ENCODE peak calls at places on chromosomes 5 and 9, in five cellular contexts. G, J, X, H and D are unnamed samples.

GRCh38 chr5:37771203-37771611 is 68.6 kb downstream of the GDNF start:
- DNase-seq in G (no peak), J (no peak), X (no peak), H (peak), D (no peak)

GRCh38 chr5:115379622-115380344 is 83.3 kb upstream of the CCDC112 start:
- DNase-seq in G (no peak), J (no peak), X (no peak), H (peak), D (no peak)

GRCh38 chr5:124064956-124065355 is 553.0 kb downstream of the CSNK1G3 start:
- DNase-seq in G (no peak), J (no peak), X (no peak), H (no peak), D (no peak)

GRCh38 chr9:124784503-124784902 is 7.6 kb downstream of the OLFML2A start:
- DNase-seq in G (no peak), J (no peak), X (no peak), H (peak), D (no peak)

GRCh38 chr5:158898185-158899177 is 201.2 kb downstream of the EBF1 start:
- DNase-seq in G (no peak), J (no peak), X (no peak), H (no peak), D (no peak)

GRCh38 chr5:91144491-91145232 is 238.5 kb downstream of the ARRDC3 start:
- DNase-seq in G (no peak), J (no peak), X (no peak), H (no peak), D (no peak)

GRCh38 chr5:127072861-127073846 is at the start of gene C5orf63:
- DNase-seq in G (peak), J (peak), X (peak), H (peak), D (no peak)

GRCh38 chr9:1320041-1320440 is 269.9 kb downstream of the DMRT2 start:
- DNase-seq in G (no peak), J (no peak), X (no peak), H (no peak), D (no peak)

GRCh38 chr9:134433101-134433500 is 106.8 kb downstream of the RXRA start:
- DNase-seq in G (no peak), J (no peak), X (no peak), H (no peak), D (no peak)

GRCh38 chr5:41508186-41508585 is 2.2 kb downstream of the PLCXD3 start:
- DNase-seq in G (no peak), J (no peak), X (no peak), H (no peak), D (no peak)

GRCh38 chr9:136024696-136025316 is 63.6 kb upstream of the UBAC1 start:
- DNase-seq in G (peak), J (no peak), X (no peak), H (peak), D (no peak)

GRCh38 chr9:16726023-16726422 is 144.4 kb downstream of the BNC2 start:
- DNase-seq in G (peak), J (peak), X (no peak), H (no peak), D (no peak)

GRCh38 chr5:2110137-2110933 is 227.6 kb upstream of the IRX4 start:
- DNase-seq in G (no peak), J (no peak), X (no peak), H (no peak), D (no peak)

GRCh38 chr9:134258332-134258731 is 67.9 kb upstream of the RXRA start:
- DNase-seq in G (no peak), J (no peak), X (no peak), H (no peak), D (no peak)

GRCh38 chr5:74148321-74148720 is 492.2 kb downstream of the ENC1 start:
- DNase-seq in G (no peak), J (no peak), X (no peak), H (no peak), D (no peak)

GRCh38 chr9:37636511-37637474 is 14.0 kb upstream of the FRMPD1 start:
- DNase-seq in G (no peak), J (no peak), X (no peak), H (no peak), D (no peak)

GRCh38 chr9:94111446-94111845 is 27.2 kb downstream of the PTPDC1 start:
- DNase-seq in G (no peak), J (no peak), X (no peak), H (no peak), D (no peak)

GRCh38 chr9:5951686-5952211 is 61.1 kb downstream of the MLANA start:
- DNase-seq in G (no peak), J (no peak), X (no peak), H (no peak), D (no peak)

GRCh38 chr5:177473461-177473991 is at the start of gene DBN1:
- DNase-seq in G (peak), J (peak), X (no peak), H (no peak), D (no peak)

GRCh38 chr5:68149189-68149588 is 66.4 kb upstream of the PIK3R1 start:
- DNase-seq in G (no peak), J (no peak), X (no peak), H (no peak), D (no peak)

GRCh38 chr9:75069171-75069570 is 18.8 kb downstream of the NMRK1 start:
- DNase-seq in G (no peak), J (no peak), X (no peak), H (no peak), D (no peak)

GRCh38 chr5:78405820-78406750 is 45.7 kb downstream of the SCAMP1 start:
- DNase-seq in G (no peak), J (no peak), X (no peak), H (no peak), D (no peak)

GRCh38 chr5:105131045-105131444 is 1568.5 kb upstream of the NUDT12 start:
- DNase-seq in G (no peak), J (no peak), X (no peak), H (no peak), D (no peak)

GRCh38 chr5:120958877-120959485 is 494.9 kb downstream of the PRR16 start:
- DNase-seq in G (no peak), J (no peak), X (no peak), H (no peak), D (no peak)

DNA sequence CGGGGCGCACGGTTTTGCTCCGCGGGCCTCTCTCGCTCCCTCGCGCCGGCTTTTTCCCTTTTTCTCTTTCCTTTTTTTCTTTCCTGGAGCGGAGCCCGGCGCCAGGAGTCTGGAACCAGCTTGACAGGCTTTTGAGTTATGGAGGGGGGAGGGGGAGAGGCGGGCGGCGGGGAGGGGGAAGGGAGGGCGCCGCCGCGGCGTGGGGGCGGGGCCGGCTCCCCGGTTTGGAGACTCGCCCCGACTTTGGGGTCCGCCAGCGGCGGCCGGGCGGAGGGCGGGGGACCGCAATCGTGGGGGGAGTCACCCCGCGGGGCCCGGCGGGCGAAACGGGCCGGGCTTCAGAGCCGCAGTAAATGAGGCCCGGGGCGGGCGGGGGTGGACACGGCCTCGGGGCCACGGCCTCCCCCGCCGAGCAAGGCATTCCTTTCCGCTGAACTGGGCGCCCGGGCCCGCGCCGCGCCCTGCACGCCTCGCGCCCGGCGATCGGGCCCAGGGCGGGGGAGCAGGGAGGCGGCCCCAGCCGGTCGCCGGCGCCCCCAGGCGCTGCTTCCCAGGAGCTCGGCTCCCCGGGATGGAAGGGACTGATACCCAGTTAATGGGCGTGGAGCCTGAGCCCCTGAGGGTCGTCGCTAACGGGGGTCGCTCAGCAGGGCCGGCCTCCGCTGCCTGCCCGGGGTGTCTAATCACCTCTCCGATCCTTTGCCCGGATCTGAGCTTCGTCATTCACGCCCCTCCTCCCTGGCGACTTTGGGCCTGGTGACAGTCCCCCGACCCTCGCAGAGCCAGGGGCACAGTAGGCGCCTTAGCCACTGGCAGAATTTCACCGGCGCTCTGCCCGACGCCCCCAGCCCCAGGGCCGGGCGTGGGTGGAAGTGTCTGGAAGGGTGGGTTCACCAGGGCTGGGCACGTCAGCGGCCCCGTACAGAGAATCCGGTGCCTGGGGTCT is 138.1 kb downstream of the C9orf50 start:
- DNase-seq in G (peak), J (peak), X (peak), H (peak), D (no peak)
- TF ChIP-seq POLR2AphosphoS5 in G (no peak), J (no peak), X (no peak), H (no peak), D (no peak)

GRCh38 chr9:25703826-25704357 is 25.6 kb upstream of the TUSC1 start:
- DNase-seq in G (no peak), J (no peak), X (no peak), H (no peak), D (no peak)

GRCh38 chr9:25704800-25705199 is 26.6 kb upstream of the TUSC1 start:
- DNase-seq in G (no peak), J (no peak), X (no peak), H (no peak), D (no peak)

GRCh38 chr9:25702536-25702935 is 24.3 kb upstream of the TUSC1 start:
- DNase-seq in G (no peak), J (no peak), X (no peak), H (no peak), D (no peak)

DNA sequence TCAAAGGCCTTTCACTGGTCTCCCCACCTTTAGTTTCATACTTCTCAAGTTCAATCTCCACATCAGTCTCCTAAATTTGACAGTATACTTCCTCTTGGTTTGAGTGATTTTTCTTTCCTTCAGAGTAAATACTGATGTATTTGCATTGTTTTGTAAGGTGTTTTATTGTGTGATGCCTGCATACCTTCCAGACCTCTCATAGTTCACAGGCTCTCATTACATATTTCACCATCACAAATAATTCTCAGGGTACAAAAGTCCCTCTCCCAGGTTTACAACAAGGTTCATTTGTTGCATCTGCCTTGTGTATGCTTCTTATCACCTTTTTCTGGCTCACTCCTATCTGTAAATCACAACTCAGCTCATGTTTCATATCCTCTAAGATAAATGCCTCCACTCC is 22.2 kb upstream of the TUSC1 start:
- DNase-seq in G (no peak), J (no peak), X (no peak), H (no peak), D (no peak)
- H3K27ac ChIP-seq in G (no peak), J (no peak), X (no peak), H (no peak), D (no peak)

GRCh38 chr9:137265496-137266161 is 10.5 kb downstream of the NELFB start:
- DNase-seq in G (no peak), J (no peak), X (peak), H (no peak), D (no peak)
- TF ChIP-seq POLR2AphosphoS5 in G (no peak), J (no peak), X (no peak), H (no peak), D (no peak)

DNA sequence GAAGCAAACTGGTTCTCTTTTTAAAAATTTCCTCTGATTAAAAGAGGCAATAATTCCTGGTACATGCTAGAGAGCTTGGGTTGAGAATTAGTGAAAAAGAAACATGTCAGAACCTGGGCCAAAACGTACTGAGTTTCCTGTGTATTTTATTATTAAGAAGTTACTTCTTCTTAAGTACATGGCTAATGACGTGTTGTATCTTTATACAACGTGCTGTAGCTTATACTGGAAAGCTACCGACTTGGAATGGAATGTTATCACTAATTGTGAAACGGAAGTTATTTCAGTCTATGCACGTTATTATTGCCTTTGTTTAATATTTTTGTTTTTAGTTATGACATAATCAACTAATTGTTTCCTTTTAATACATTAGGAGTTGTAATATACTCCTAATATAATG is 43.1 kb downstream of the ZNF366 start:
- DNase-seq in G (no peak), J (no peak), X (no peak), H (no peak), D (no peak)
- H3K27ac ChIP-seq in G (no peak), J (no peak), X (peak), H (peak), D (peak)